ENCODE peak calls at places on chromosomes 7 and 10, in nine cellular contexts. One of them, this sample, is unnamed.

GRCh38 chr10:61285749-61286148 is 167.4 kb downstream of the TMEM26 start:
- DNase-seq in NT2/D1: no peak
- DNase-seq in testis: no peak
- DNase-seq in small intestine: no peak
- DNase-seq in mammary epithelial cell: no peak
- DNase-seq in CD8-positive, alpha-beta T cell: no peak
- DNase-seq in tibial nerve: no peak
- DNase-seq in cardiac muscle cell: peak; percentile 26
- DNase-seq in IMR-90: no peak
- DNase-seq in this sample: no peak

GRCh38 chr10:60200012-60200681 is 189.5 kb downstream of the ANK3 start:
- DNase-seq in NT2/D1: no peak
- DNase-seq in testis: no peak
- DNase-seq in small intestine: no peak
- DNase-seq in mammary epithelial cell: no peak
- DNase-seq in CD8-positive, alpha-beta T cell: no peak
- DNase-seq in tibial nerve: no peak
- DNase-seq in cardiac muscle cell: no peak
- DNase-seq in IMR-90: no peak
- DNase-seq in this sample: no peak

GRCh38 chr10:57716884-57717283 is 550.8 kb downstream of the IPMK start:
- DNase-seq in NT2/D1: no peak
- DNase-seq in testis: no peak
- DNase-seq in small intestine: peak; percentile 24
- DNase-seq in mammary epithelial cell: peak; percentile 45
- DNase-seq in CD8-positive, alpha-beta T cell: no peak
- DNase-seq in tibial nerve: no peak
- DNase-seq in cardiac muscle cell: peak; percentile 52
- DNase-seq in IMR-90: peak; percentile 32
- DNase-seq in this sample: peak; percentile 72

GRCh38 chr7:151427705-151428392 is 12.1 kb downstream of the CRYGN start:
- DNase-seq in NT2/D1: no peak
- DNase-seq in testis: no peak
- DNase-seq in small intestine: no peak
- DNase-seq in mammary epithelial cell: no peak
- DNase-seq in CD8-positive, alpha-beta T cell: no peak
- DNase-seq in tibial nerve: no peak
- DNase-seq in cardiac muscle cell: no peak
- DNase-seq in IMR-90: no peak
- DNase-seq in this sample: no peak

GRCh38 chr7:133484135-133484534 is 231.3 kb downstream of the EXOC4 start:
- DNase-seq in NT2/D1: no peak
- DNase-seq in testis: no peak
- DNase-seq in small intestine: no peak
- DNase-seq in mammary epithelial cell: peak; percentile 70
- DNase-seq in CD8-positive, alpha-beta T cell: peak; percentile 45
- DNase-seq in tibial nerve: no peak
- DNase-seq in cardiac muscle cell: peak; percentile 19
- DNase-seq in IMR-90: no peak
- DNase-seq in this sample: no peak

GRCh38 chr7:12821746-12822145 is 134.3 kb downstream of the ARL4A start:
- DNase-seq in NT2/D1: no peak
- DNase-seq in testis: no peak
- DNase-seq in small intestine: no peak
- DNase-seq in mammary epithelial cell: no peak
- DNase-seq in CD8-positive, alpha-beta T cell: no peak
- DNase-seq in tibial nerve: no peak
- DNase-seq in cardiac muscle cell: no peak
- DNase-seq in IMR-90: no peak
- DNase-seq in this sample: no peak

GRCh38 chr10:111936143-111936542 is 247.4 kb downstream of the GPAM start:
- DNase-seq in NT2/D1: no peak
- DNase-seq in testis: no peak
- DNase-seq in small intestine: no peak
- DNase-seq in mammary epithelial cell: no peak
- DNase-seq in CD8-positive, alpha-beta T cell: no peak
- DNase-seq in tibial nerve: no peak
- DNase-seq in cardiac muscle cell: no peak
- DNase-seq in IMR-90: no peak
- DNase-seq in this sample: no peak

GRCh38 chr7:100215895-100216294 is 3.9 kb upstream of the PVRIG start:
- DNase-seq in NT2/D1: no peak
- DNase-seq in testis: peak; percentile 57
- DNase-seq in small intestine: no peak
- DNase-seq in mammary epithelial cell: no peak
- DNase-seq in CD8-positive, alpha-beta T cell: no peak
- DNase-seq in tibial nerve: no peak
- DNase-seq in cardiac muscle cell: peak; percentile 28
- DNase-seq in IMR-90: peak; percentile 37
- DNase-seq in this sample: no peak

GRCh38 chr10:130495116-130495862 is 359.1 kb downstream of the GLRX3 start:
- DNase-seq in NT2/D1: no peak
- DNase-seq in testis: no peak
- DNase-seq in small intestine: no peak
- DNase-seq in mammary epithelial cell: no peak
- DNase-seq in CD8-positive, alpha-beta T cell: no peak
- DNase-seq in tibial nerve: no peak
- DNase-seq in cardiac muscle cell: no peak
- DNase-seq in IMR-90: no peak
- DNase-seq in this sample: no peak

GRCh38 chr10:97117372-97117771 is 68.4 kb downstream of the SLIT1 start:
- DNase-seq in NT2/D1: no peak
- DNase-seq in testis: no peak
- DNase-seq in small intestine: peak; percentile 46
- DNase-seq in mammary epithelial cell: peak; percentile 10
- DNase-seq in CD8-positive, alpha-beta T cell: no peak
- DNase-seq in tibial nerve: no peak
- DNase-seq in cardiac muscle cell: peak; percentile 17
- DNase-seq in IMR-90: no peak
- DNase-seq in this sample: no peak

GRCh38 chr7:73718905-73719805 is at the start of gene STX1A:
- DNase-seq in NT2/D1: no peak
- DNase-seq in testis: peak; percentile 75
- DNase-seq in small intestine: peak; percentile 72
- DNase-seq in mammary epithelial cell: peak; percentile 58
- DNase-seq in CD8-positive, alpha-beta T cell: peak; percentile 65
- DNase-seq in tibial nerve: no peak
- DNase-seq in cardiac muscle cell: peak; percentile 75
- DNase-seq in IMR-90: peak; percentile 59
- DNase-seq in this sample: peak; percentile 81

GRCh38 chr7:5217396-5217795 is 27.4 kb downstream of the WIPI2 start:
- DNase-seq in NT2/D1: no peak
- DNase-seq in testis: no peak
- DNase-seq in small intestine: no peak
- DNase-seq in mammary epithelial cell: no peak
- DNase-seq in CD8-positive, alpha-beta T cell: no peak
- DNase-seq in tibial nerve: no peak
- DNase-seq in cardiac muscle cell: no peak
- DNase-seq in IMR-90: no peak
- DNase-seq in this sample: no peak

GRCh38 chr10:123157210-123157609 is 3.0 kb downstream of the BUB3 start:
- DNase-seq in NT2/D1: no peak
- DNase-seq in testis: no peak
- DNase-seq in small intestine: peak; percentile 31
- DNase-seq in mammary epithelial cell: peak; percentile 37
- DNase-seq in CD8-positive, alpha-beta T cell: no peak
- DNase-seq in tibial nerve: no peak
- DNase-seq in cardiac muscle cell: no peak
- DNase-seq in IMR-90: peak; percentile 82
- DNase-seq in this sample: no peak

GRCh38 chr10:123154943-123155505 is 822 bp downstream of the BUB3 start:
- DNase-seq in NT2/D1: no peak
- DNase-seq in testis: peak; percentile 65
- DNase-seq in small intestine: peak; percentile 52
- DNase-seq in mammary epithelial cell: peak; percentile 69
- DNase-seq in CD8-positive, alpha-beta T cell: no peak
- DNase-seq in tibial nerve: no peak
- DNase-seq in cardiac muscle cell: peak; percentile 53
- DNase-seq in IMR-90: peak; percentile 40
- DNase-seq in this sample: peak; percentile 45

GRCh38 chr10:123156091-123156490 is 1.9 kb downstream of the BUB3 start:
- DNase-seq in NT2/D1: no peak
- DNase-seq in testis: no peak
- DNase-seq in small intestine: no peak
- DNase-seq in mammary epithelial cell: no peak
- DNase-seq in CD8-positive, alpha-beta T cell: no peak
- DNase-seq in tibial nerve: no peak
- DNase-seq in cardiac muscle cell: peak; percentile 62
- DNase-seq in IMR-90: peak; percentile 53
- DNase-seq in this sample: no peak

GRCh38 chr10:123160311-123160980 is 6.2 kb downstream of the BUB3 start:
- DNase-seq in NT2/D1: no peak
- DNase-seq in testis: no peak
- DNase-seq in small intestine: peak; percentile 53
- DNase-seq in mammary epithelial cell: no peak
- DNase-seq in CD8-positive, alpha-beta T cell: no peak
- DNase-seq in tibial nerve: no peak
- DNase-seq in cardiac muscle cell: no peak
- DNase-seq in IMR-90: no peak
- DNase-seq in this sample: no peak

DNA sequence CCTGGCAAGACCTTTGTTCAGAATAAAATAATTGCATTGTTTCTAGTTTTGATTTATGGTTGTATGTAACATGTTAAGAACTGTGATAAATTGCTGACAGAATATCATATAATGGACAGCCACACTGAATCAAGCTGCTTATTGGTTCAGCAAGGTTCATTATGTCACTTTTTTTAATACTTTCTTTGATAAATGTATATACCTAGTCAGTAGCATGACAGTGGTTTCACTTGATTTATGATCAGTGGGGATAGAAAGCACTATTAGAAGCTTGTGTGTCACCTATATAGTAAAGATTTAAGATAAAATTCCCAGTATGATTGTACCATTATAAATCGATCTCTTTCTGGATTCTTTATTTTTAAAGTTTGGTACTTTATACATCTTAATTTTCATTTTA is 4.5 kb downstream of the BUB3 start:
- DNase-seq in NT2/D1: no peak
- DNase-seq in testis: no peak
- DNase-seq in small intestine: no peak
- DNase-seq in mammary epithelial cell: no peak
- DNase-seq in CD8-positive, alpha-beta T cell: no peak
- DNase-seq in tibial nerve: no peak
- DNase-seq in cardiac muscle cell: no peak
- DNase-seq in IMR-90: no peak
- DNase-seq in this sample: no peak
- H3K4me1 ChIP-seq in NT2/D1: no peaks in the 10 kb centered on the region
- H3K4me1 ChIP-seq in testis: peaks cover 6% of the 10 kb centered on the region
- H3K4me1 ChIP-seq in small intestine: peaks cover 2% of the 10 kb centered on the region
- H3K4me1 ChIP-seq in mammary epithelial cell: peaks cover 28% of the 10 kb centered on the region
- H3K4me1 ChIP-seq in CD8-positive, alpha-beta T cell: peaks cover 72% of the 10 kb centered on the region
- H3K4me1 ChIP-seq in tibial nerve: peaks cover 17% of the 10 kb centered on the region
- H3K4me1 ChIP-seq in cardiac muscle cell: peaks cover 4% of the 10 kb centered on the region
- H3K4me1 ChIP-seq in IMR-90: peaks cover 1% of the 10 kb centered on the region
- H3K4me1 ChIP-seq in this sample: peaks cover 37% of the 10 kb centered on the region

DNA sequence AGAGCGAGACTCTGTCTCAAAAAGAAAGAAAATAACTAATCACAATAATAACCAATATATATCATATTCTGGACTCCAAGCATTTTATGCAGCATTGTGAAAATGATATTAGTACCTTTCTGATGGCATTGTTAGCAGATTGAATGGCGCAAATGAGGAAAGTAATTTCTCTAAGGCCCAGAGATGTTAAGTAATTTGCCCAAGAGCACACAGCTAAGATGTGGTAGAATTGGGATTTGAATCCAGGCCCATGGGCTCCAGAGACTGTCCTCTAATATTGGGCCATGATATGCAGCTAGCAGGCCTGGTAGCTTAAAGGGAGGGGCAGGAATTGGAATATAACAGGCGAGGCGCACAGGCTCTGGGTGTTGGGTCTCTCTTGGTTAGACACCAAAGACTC is 44.1 kb downstream of the ZNF503 start:
- DNase-seq in NT2/D1: no peak
- DNase-seq in testis: no peak
- DNase-seq in small intestine: no peak
- DNase-seq in mammary epithelial cell: no peak
- DNase-seq in CD8-positive, alpha-beta T cell: no peak
- DNase-seq in tibial nerve: no peak
- DNase-seq in cardiac muscle cell: no peak
- DNase-seq in IMR-90: no peak
- DNase-seq in this sample: no peak
- H3K4me3 ChIP-seq in NT2/D1: no peak overlapping the region
- H3K4me3 ChIP-seq in testis: no peak overlapping the region
- H3K4me3 ChIP-seq in small intestine: no peak overlapping the region
- H3K4me3 ChIP-seq in mammary epithelial cell: no peak overlapping the region
- H3K4me3 ChIP-seq in CD8-positive, alpha-beta T cell: no peak overlapping the region
- H3K4me3 ChIP-seq in tibial nerve: no peak overlapping the region
- H3K4me3 ChIP-seq in cardiac muscle cell: no peak overlapping the region
- H3K4me3 ChIP-seq in IMR-90: no peak overlapping the region
- H3K4me3 ChIP-seq in this sample: no peak overlapping the region

GRCh38 chr7:155511597-155511996 is 34.8 kb downstream of the CNPY1 start:
- DNase-seq in NT2/D1: no peak
- DNase-seq in testis: no peak
- DNase-seq in small intestine: no peak
- DNase-seq in mammary epithelial cell: no peak
- DNase-seq in CD8-positive, alpha-beta T cell: no peak
- DNase-seq in tibial nerve: no peak
- DNase-seq in cardiac muscle cell: no peak
- DNase-seq in IMR-90: no peak
- DNase-seq in this sample: no peak
- H3K27me3 ChIP-seq in NT2/D1: peaks cover 91% of the 10 kb centered on the region
- H3K27me3 ChIP-seq in testis: no peaks in the 10 kb centered on the region
- H3K27me3 ChIP-seq in small intestine: peaks cover 9% of the 10 kb centered on the region
- H3K27me3 ChIP-seq in mammary epithelial cell: peaks cover 28% of the 10 kb centered on the region
- H3K27me3 ChIP-seq in CD8-positive, alpha-beta T cell: peaks cover 39% of the 10 kb centered on the region
- H3K27me3 ChIP-seq in tibial nerve: peaks cover 79% of the 10 kb centered on the region
- H3K27me3 ChIP-seq in cardiac muscle cell: peaks cover 100% of the 10 kb centered on the region
- H3K27me3 ChIP-seq in IMR-90: peaks cover 43% of the 10 kb centered on the region
- H3K27me3 ChIP-seq in this sample: no peaks in the 10 kb centered on the region

GRCh38 chr10:24723788-24724380 is at the start of gene ARHGAP21:
- DNase-seq in NT2/D1: no peak
- DNase-seq in testis: peak; percentile 69
- DNase-seq in small intestine: peak; percentile 73
- DNase-seq in mammary epithelial cell: peak; percentile 78
- DNase-seq in CD8-positive, alpha-beta T cell: peak; percentile 37
- DNase-seq in tibial nerve: peak; percentile 56
- DNase-seq in cardiac muscle cell: peak; percentile 85
- DNase-seq in IMR-90: peak; percentile 68
- DNase-seq in this sample: peak; percentile 77

GRCh38 chr10:24724381-24725228 is 918 bp upstream of the ARHGAP21 start:
- DNase-seq in NT2/D1: peak; percentile 95
- DNase-seq in testis: peak; percentile 99
- DNase-seq in small intestine: peak; percentile 99
- DNase-seq in mammary epithelial cell: peak; percentile 96
- DNase-seq in CD8-positive, alpha-beta T cell: peak; percentile 97
- DNase-seq in tibial nerve: peak; percentile 98
- DNase-seq in cardiac muscle cell: peak; percentile 98
- DNase-seq in IMR-90: peak; percentile 96
- DNase-seq in this sample: peak; percentile 99

GRCh38 chr10:24722131-24722675 is 1.5 kb downstream of the ARHGAP21 start:
- DNase-seq in NT2/D1: no peak
- DNase-seq in testis: no peak
- DNase-seq in small intestine: peak; percentile 25
- DNase-seq in mammary epithelial cell: peak; percentile 35
- DNase-seq in CD8-positive, alpha-beta T cell: no peak
- DNase-seq in tibial nerve: no peak
- DNase-seq in cardiac muscle cell: no peak
- DNase-seq in IMR-90: peak; percentile 18
- DNase-seq in this sample: no peak

GRCh38 chr10:24722676-24723385 is 856 bp downstream of the ARHGAP21 start:
- DNase-seq in NT2/D1: no peak
- DNase-seq in testis: peak; percentile 52
- DNase-seq in small intestine: peak; percentile 48
- DNase-seq in mammary epithelial cell: peak; percentile 43
- DNase-seq in CD8-positive, alpha-beta T cell: peak; percentile 54
- DNase-seq in tibial nerve: peak; percentile 31
- DNase-seq in cardiac muscle cell: peak; percentile 67
- DNase-seq in IMR-90: peak; percentile 40
- DNase-seq in this sample: peak; percentile 63

GRCh38 chr10:24723386-24723787 is 300 bp downstream of the ARHGAP21 start:
- DNase-seq in NT2/D1: no peak
- DNase-seq in testis: peak; percentile 21
- DNase-seq in small intestine: peak; percentile 29
- DNase-seq in mammary epithelial cell: peak; percentile 30
- DNase-seq in CD8-positive, alpha-beta T cell: peak; percentile 23
- DNase-seq in tibial nerve: no peak
- DNase-seq in cardiac muscle cell: peak; percentile 52
- DNase-seq in IMR-90: peak; percentile 36
- DNase-seq in this sample: no peak
- H3K4me1 ChIP-seq in NT2/D1: peaks cover 6% of the 10 kb centered on the region
- H3K4me1 ChIP-seq in testis: peaks cover 4% of the 10 kb centered on the region
- H3K4me1 ChIP-seq in small intestine: no peaks in the 10 kb centered on the region
- H3K4me1 ChIP-seq in mammary epithelial cell: peaks cover 6% of the 10 kb centered on the region
- H3K4me1 ChIP-seq in CD8-positive, alpha-beta T cell: peaks cover 15% of the 10 kb centered on the region
- H3K4me1 ChIP-seq in tibial nerve: peaks cover 20% of the 10 kb centered on the region
- H3K4me1 ChIP-seq in cardiac muscle cell: peaks cover 24% of the 10 kb centered on the region
- H3K4me1 ChIP-seq in IMR-90: no peaks in the 10 kb centered on the region
- H3K4me1 ChIP-seq in this sample: peaks cover 22% of the 10 kb centered on the region